ENCODE peak calls at places on chromosome 6, in five cellular contexts. One of them, this sample, is unnamed.

GRCh38 chr6:111854683-111855082 is 18.6 kb downstream of the FYN start:
- ATAC-seq in HCT116: no peak
- ATAC-seq in body of pancreas: no peak
- ATAC-seq in upper lobe of right lung: no peak
- ATAC-seq in heart right ventricle: no peak
- ATAC-seq in this sample: no peak

GRCh38 chr6:75563032-75563431 is 38.6 kb upstream of the SENP6 start:
- ATAC-seq in HCT116: peak; percentile 99
- ATAC-seq in body of pancreas: no peak
- ATAC-seq in upper lobe of right lung: peak; percentile 87
- ATAC-seq in heart right ventricle: no peak
- ATAC-seq in this sample: no peak

GRCh38 chr6:83443516-83443915 is 12.7 kb upstream of the ME1 start:
- ATAC-seq in HCT116: no peak
- ATAC-seq in body of pancreas: no peak
- ATAC-seq in upper lobe of right lung: no peak
- ATAC-seq in heart right ventricle: no peak
- ATAC-seq in this sample: no peak

GRCh38 chr6:49565855-49566254 is 15.4 kb downstream of the C6orf141 start:
- ATAC-seq in HCT116: peak; percentile 64
- ATAC-seq in body of pancreas: no peak
- ATAC-seq in upper lobe of right lung: no peak
- ATAC-seq in heart right ventricle: no peak
- ATAC-seq in this sample: peak; percentile 61

GRCh38 chr6:144590540-144590939 is 305.4 kb downstream of the UTRN start:
- ATAC-seq in HCT116: no peak
- ATAC-seq in body of pancreas: no peak
- ATAC-seq in upper lobe of right lung: peak; percentile 81
- ATAC-seq in heart right ventricle: peak; percentile 63
- ATAC-seq in this sample: peak; percentile 70

GRCh38 chr6:1552296-1552761 is 57.4 kb upstream of the FOXC1 start:
- ATAC-seq in HCT116: peak; percentile 98
- ATAC-seq in body of pancreas: no peak
- ATAC-seq in upper lobe of right lung: peak; percentile 84
- ATAC-seq in heart right ventricle: no peak
- ATAC-seq in this sample: no peak

GRCh38 chr6:144725731-144726522 is 440.8 kb downstream of the UTRN start:
- ATAC-seq in HCT116: no peak
- ATAC-seq in body of pancreas: no peak
- ATAC-seq in upper lobe of right lung: peak; percentile 13
- ATAC-seq in heart right ventricle: no peak
- ATAC-seq in this sample: no peak

GRCh38 chr6:159490298-159490937 is 202.6 kb downstream of the SOD2 start:
- ATAC-seq in HCT116: no peak
- ATAC-seq in body of pancreas: no peak
- ATAC-seq in upper lobe of right lung: no peak
- ATAC-seq in heart right ventricle: peak; percentile 61
- ATAC-seq in this sample: peak; percentile 74

GRCh38 chr6:64681416-64682160 is 1025.4 kb downstream of the EYS start:
- ATAC-seq in HCT116: no peak
- ATAC-seq in body of pancreas: no peak
- ATAC-seq in upper lobe of right lung: no peak
- ATAC-seq in heart right ventricle: no peak
- ATAC-seq in this sample: no peak

GRCh38 chr6:142647436-142648389 is 297.3 kb downstream of the HIVEP2 start:
- ATAC-seq in HCT116: no peak
- ATAC-seq in body of pancreas: no peak
- ATAC-seq in upper lobe of right lung: no peak
- ATAC-seq in heart right ventricle: peak; percentile 29
- ATAC-seq in this sample: no peak

GRCh38 chr6:40626886-40627285 is 39.7 kb upstream of the LRFN2 start:
- ATAC-seq in HCT116: no peak
- ATAC-seq in body of pancreas: no peak
- ATAC-seq in upper lobe of right lung: no peak
- ATAC-seq in heart right ventricle: no peak
- ATAC-seq in this sample: no peak

GRCh38 chr6:40629463-40629862 is 42.3 kb upstream of the LRFN2 start:
- ATAC-seq in HCT116: no peak
- ATAC-seq in body of pancreas: no peak
- ATAC-seq in upper lobe of right lung: no peak
- ATAC-seq in heart right ventricle: no peak
- ATAC-seq in this sample: no peak

GRCh38 chr6:40627316-40627715 is 40.2 kb upstream of the LRFN2 start:
- ATAC-seq in HCT116: no peak
- ATAC-seq in body of pancreas: no peak
- ATAC-seq in upper lobe of right lung: no peak
- ATAC-seq in heart right ventricle: no peak
- ATAC-seq in this sample: no peak

GRCh38 chr6:40631760-40632159 is 44.6 kb upstream of the LRFN2 start:
- ATAC-seq in HCT116: no peak
- ATAC-seq in body of pancreas: no peak
- ATAC-seq in upper lobe of right lung: no peak
- ATAC-seq in heart right ventricle: no peak
- ATAC-seq in this sample: no peak

GRCh38 chr6:40630046-40630445 is 42.9 kb upstream of the LRFN2 start:
- ATAC-seq in HCT116: no peak
- ATAC-seq in body of pancreas: no peak
- ATAC-seq in upper lobe of right lung: peak; percentile 8
- ATAC-seq in heart right ventricle: no peak
- ATAC-seq in this sample: no peak
- TF ChIP-seq CTCF in HCT116: no peak
- TF ChIP-seq CTCF in body of pancreas: no peak
- TF ChIP-seq CTCF in upper lobe of right lung: no peak
- TF ChIP-seq CTCF in heart right ventricle: no peak
- TF ChIP-seq CTCF in this sample: no peak

DNA sequence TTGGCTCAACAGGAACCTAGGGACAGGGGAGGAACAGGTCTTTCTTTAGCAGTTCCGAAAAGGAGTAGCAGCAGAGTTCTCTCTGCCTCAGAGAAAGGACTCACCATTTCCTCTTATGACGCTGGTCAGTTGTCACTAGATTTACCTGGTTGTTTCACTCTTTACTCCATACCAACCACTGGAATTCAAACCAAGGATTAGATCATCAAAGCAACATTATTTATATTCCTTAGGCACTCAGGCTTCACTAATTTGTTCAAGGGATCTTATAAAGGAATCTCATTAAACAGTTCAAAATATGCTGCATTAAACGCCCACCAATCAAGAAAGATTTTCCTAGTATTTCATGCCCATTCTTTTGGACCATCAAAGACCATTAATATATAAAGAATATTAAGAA is 1129.5 kb upstream of the MAP3K7 start:
- ATAC-seq in HCT116: no peak
- ATAC-seq in body of pancreas: no peak
- ATAC-seq in upper lobe of right lung: no peak
- ATAC-seq in heart right ventricle: no peak
- ATAC-seq in this sample: no peak
- H3K27me3 ChIP-seq in HCT116: no peaks in the 10 kb centered on the region
- H3K27me3 ChIP-seq in body of pancreas: no peaks in the 10 kb centered on the region
- H3K27me3 ChIP-seq in upper lobe of right lung: no peaks in the 10 kb centered on the region
- H3K27me3 ChIP-seq in heart right ventricle: no peaks in the 10 kb centered on the region
- H3K27me3 ChIP-seq in this sample: no peaks in the 10 kb centered on the region

GRCh38 chr6:33426590-33427563 is 7.0 kb downstream of the SYNGAP1 start:
- ATAC-seq in HCT116: no peak
- ATAC-seq in body of pancreas: no peak
- ATAC-seq in upper lobe of right lung: no peak
- ATAC-seq in heart right ventricle: no peak
- ATAC-seq in this sample: no peak

GRCh38 chr6:33427585-33428218 is 7.8 kb downstream of the SYNGAP1 start:
- ATAC-seq in HCT116: peak; percentile 30
- ATAC-seq in body of pancreas: peak; percentile 23
- ATAC-seq in upper lobe of right lung: peak; percentile 2
- ATAC-seq in heart right ventricle: peak; percentile 2
- ATAC-seq in this sample: no peak

GRCh38 chr6:33428891-33429744 is 9.3 kb downstream of the SYNGAP1 start:
- ATAC-seq in HCT116: no peak
- ATAC-seq in body of pancreas: no peak
- ATAC-seq in upper lobe of right lung: no peak
- ATAC-seq in heart right ventricle: no peak
- ATAC-seq in this sample: no peak

GRCh38 chr6:33429745-33430042 is 9.8 kb downstream of the SYNGAP1 start:
- ATAC-seq in HCT116: no peak
- ATAC-seq in body of pancreas: no peak
- ATAC-seq in upper lobe of right lung: no peak
- ATAC-seq in heart right ventricle: no peak
- ATAC-seq in this sample: no peak

DNA sequence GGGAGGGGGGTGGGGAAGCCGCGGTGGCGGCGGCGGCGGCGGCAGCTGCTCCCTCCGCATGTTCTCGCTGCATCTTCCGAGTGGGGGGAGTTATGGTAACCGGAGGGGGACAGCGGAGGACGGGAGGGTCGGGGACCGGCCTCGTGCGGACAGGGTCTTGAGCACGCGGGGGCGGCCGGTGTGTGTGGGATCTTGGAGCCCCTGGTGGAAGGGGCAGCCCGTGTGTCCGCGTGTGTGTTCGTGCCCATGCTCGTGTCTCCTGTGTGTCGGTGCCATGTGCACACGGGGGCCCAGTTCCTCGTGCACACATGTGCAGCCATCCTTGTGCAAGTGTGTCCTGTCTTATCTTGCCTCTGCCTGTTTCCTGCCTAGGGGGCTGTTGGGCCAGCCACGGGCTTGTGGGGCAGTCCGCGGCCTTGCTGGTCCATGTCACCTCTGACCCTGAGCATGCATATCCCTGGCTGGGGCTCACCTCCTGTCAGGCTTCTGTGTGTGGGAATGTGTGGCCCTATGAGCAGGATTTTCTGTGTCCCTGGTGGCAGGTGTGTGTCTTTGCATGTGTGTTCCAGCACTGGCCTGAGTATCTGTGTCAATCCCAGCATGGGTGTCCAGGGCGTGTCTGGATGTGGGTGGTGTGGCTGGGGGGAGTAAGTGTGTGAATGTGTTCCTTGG is 8.5 kb downstream of the SYNGAP1 start:
- ATAC-seq in HCT116: peak; percentile 20
- ATAC-seq in body of pancreas: peak; percentile 8
- ATAC-seq in upper lobe of right lung: peak; percentile 1
- ATAC-seq in heart right ventricle: no peak
- ATAC-seq in this sample: no peak
- TF ChIP-seq CTCF in HCT116: peak; percentile 55
- TF ChIP-seq CTCF in body of pancreas: no peak
- TF ChIP-seq CTCF in upper lobe of right lung: peak; percentile 31
- TF ChIP-seq CTCF in heart right ventricle: peak; percentile 17
- TF ChIP-seq CTCF in this sample: no peak

GRCh38 chr6:108152446-108152845 is 13.4 kb upstream of the NR2E1 start:
- ATAC-seq in HCT116: no peak
- ATAC-seq in body of pancreas: no peak
- ATAC-seq in upper lobe of right lung: no peak
- ATAC-seq in heart right ventricle: no peak
- ATAC-seq in this sample: no peak
- H3K27me3 ChIP-seq in HCT116: no peaks in the 10 kb centered on the region
- H3K27me3 ChIP-seq in body of pancreas: no peaks in the 10 kb centered on the region
- H3K27me3 ChIP-seq in upper lobe of right lung: peaks cover 93% of the 10 kb centered on the region
- H3K27me3 ChIP-seq in heart right ventricle: peaks cover 90% of the 10 kb centered on the region
- H3K27me3 ChIP-seq in this sample: peaks cover 98% of the 10 kb centered on the region

DNA sequence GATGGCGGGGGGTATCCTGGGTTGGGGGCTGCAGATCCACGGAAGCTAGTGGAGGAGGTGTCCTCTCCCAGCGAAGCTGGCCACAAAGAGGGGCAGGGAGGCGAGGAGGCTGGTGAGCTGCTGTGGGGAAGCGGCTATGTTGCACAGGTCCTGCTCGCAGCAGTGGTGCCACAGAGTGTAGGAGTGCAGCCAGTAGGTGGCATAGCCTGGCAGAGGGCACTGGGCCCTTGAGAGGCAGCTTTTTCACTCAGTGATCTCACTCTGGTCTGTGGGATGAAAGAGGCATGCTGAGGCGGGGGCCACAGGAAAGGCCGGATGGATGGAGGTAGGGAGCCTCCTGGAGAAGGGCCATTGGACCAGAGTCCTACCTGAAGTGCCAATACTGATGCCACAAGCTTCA is 2.9 kb upstream of the LY6G6D start:
- ATAC-seq in HCT116: peak; percentile 70
- ATAC-seq in body of pancreas: no peak
- ATAC-seq in upper lobe of right lung: peak; percentile 66
- ATAC-seq in heart right ventricle: peak; percentile 65
- ATAC-seq in this sample: no peak
- TF ChIP-seq CTCF in HCT116: no peak
- TF ChIP-seq CTCF in body of pancreas: no peak
- TF ChIP-seq CTCF in upper lobe of right lung: no peak
- TF ChIP-seq CTCF in heart right ventricle: peak; percentile 17
- TF ChIP-seq CTCF in this sample: no peak

GRCh38 chr6:27767851-27768250 is 144.3 kb downstream of the OR2B2 start:
- ATAC-seq in HCT116: no peak
- ATAC-seq in body of pancreas: no peak
- ATAC-seq in upper lobe of right lung: no peak
- ATAC-seq in heart right ventricle: no peak
- ATAC-seq in this sample: no peak
- H3K27me3 ChIP-seq in HCT116: no peaks in the 10 kb centered on the region
- H3K27me3 ChIP-seq in body of pancreas: no peaks in the 10 kb centered on the region
- H3K27me3 ChIP-seq in upper lobe of right lung: peaks cover 14% of the 10 kb centered on the region
- H3K27me3 ChIP-seq in heart right ventricle: peaks cover 61% of the 10 kb centered on the region
- H3K27me3 ChIP-seq in this sample: peaks cover 90% of the 10 kb centered on the region

DNA sequence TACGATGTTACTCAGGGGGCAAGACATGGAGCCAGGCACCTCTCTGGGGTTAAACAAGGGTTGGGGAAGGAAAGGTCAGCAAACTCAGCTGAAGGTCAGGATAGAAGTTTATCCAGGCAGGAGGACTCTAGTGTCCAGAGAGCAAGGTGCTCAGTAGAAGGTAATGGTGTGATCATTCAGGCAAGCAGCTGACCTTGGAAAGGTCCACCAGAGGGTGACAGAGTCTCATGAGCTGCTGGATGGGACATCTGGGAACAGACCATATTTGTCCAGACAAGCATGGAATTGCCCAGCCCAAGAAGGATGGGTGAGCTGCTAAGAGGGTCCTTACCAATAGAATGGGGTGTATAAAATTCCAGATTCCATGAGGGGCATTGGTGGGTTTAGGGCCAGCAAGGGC is 89.5 kb downstream of the MAP3K7 start:
- ATAC-seq in HCT116: no peak
- ATAC-seq in body of pancreas: no peak
- ATAC-seq in upper lobe of right lung: no peak
- ATAC-seq in heart right ventricle: no peak
- ATAC-seq in this sample: no peak
- TF ChIP-seq CTCF in HCT116: no peak
- TF ChIP-seq CTCF in body of pancreas: no peak
- TF ChIP-seq CTCF in upper lobe of right lung: no peak
- TF ChIP-seq CTCF in heart right ventricle: no peak
- TF ChIP-seq CTCF in this sample: no peak